ENCODE peak calls at places on chromosomes 6 and 20, in seven cellular contexts. N is right atrium auricular region, U is lung, M is Panc1, A is DND-41, E is testis, B is heart left ventricle. S is an unnamed sample. For H3K27me3, the result is how much of the 10 kb centered on the place peaks cover.

GRCh38 chr6:17816921-17817611 is 110.3 kb upstream of the NUP153 start:
- DNase-seq in N (no peak), U (no peak), M (no peak), A (no peak), E (no peak), B (no peak), S (peak)

GRCh38 chr6:49939993-49940498 is 23.9 kb downstream of the DEFB114 start:
- DNase-seq in N (no peak), U (no peak), M (no peak), A (no peak), E (no peak), B (no peak), S (no peak)

GRCh38 chr20:35968930-35969329 is 540 bp downstream of the CNBD2 start:
- DNase-seq in N (no peak), U (no peak), M (no peak), A (no peak), E (no peak), B (no peak), S (no peak)

GRCh38 chr20:9417665-9418064 is 96.7 kb upstream of the LAMP5 start:
- DNase-seq in N (no peak), U (no peak), M (no peak), A (no peak), E (no peak), B (no peak), S (no peak)

GRCh38 chr6:14664112-14664592 is 546.6 kb downstream of the CD83 start:
- DNase-seq in N (no peak), U (no peak), M (no peak), A (peak), E (no peak), B (no peak), S (no peak)

GRCh38 chr6:80163754-80164187 is 57.3 kb downstream of the BCKDHB start:
- DNase-seq in N (no peak), U (no peak), M (peak), A (no peak), E (no peak), B (no peak), S (peak)

GRCh38 chr20:5353624-5354496 is 37.1 kb upstream of the PROKR2 start:
- DNase-seq in N (no peak), U (no peak), M (peak), A (no peak), E (no peak), B (no peak), S (peak)

GRCh38 chr6:53894086-53894485 is 99.3 kb downstream of the LRRC1 start:
- DNase-seq in N (no peak), U (no peak), M (no peak), A (peak), E (no peak), B (no peak), S (no peak)

GRCh38 chr6:61682562-61682961 is 603.5 kb downstream of the KHDRBS2 start:
- DNase-seq in N (no peak), U (no peak), M (no peak), A (no peak), E (no peak), B (no peak), S (no peak)

GRCh38 chr6:139369068-139369467 is 5.4 kb downstream of the CITED2 start:
- DNase-seq in N (no peak), U (no peak), M (no peak), A (no peak), E (no peak), B (no peak), S (no peak)

GRCh38 chr6:119172813-119173212 is 94.3 kb upstream of the FAM184A start:
- DNase-seq in N (no peak), U (no peak), M (no peak), A (no peak), E (no peak), B (no peak), S (no peak)

GRCh38 chr20:58986286-58986967 is 5.4 kb downstream of the NELFCD start:
- DNase-seq in N (no peak), U (no peak), M (no peak), A (no peak), E (peak), B (no peak), S (no peak)

GRCh38 chr6:46606318-46606717 is 46.3 kb downstream of the CYP39A1 start:
- DNase-seq in N (no peak), U (no peak), M (no peak), A (no peak), E (no peak), B (no peak), S (no peak)

GRCh38 chr6:122008105-122009100 is 391.0 kb upstream of the HSF2 start:
- DNase-seq in N (peak), U (no peak), M (no peak), A (no peak), E (no peak), B (peak), S (no peak)

GRCh38 chr6:80482056-80482455 is 375.6 kb downstream of the BCKDHB start:
- DNase-seq in N (no peak), U (no peak), M (no peak), A (no peak), E (no peak), B (no peak), S (no peak)

GRCh38 chr6:48378874-48379407 is 267.9 kb upstream of the PTCHD4 start:
- DNase-seq in N (no peak), U (no peak), M (no peak), A (no peak), E (no peak), B (no peak), S (no peak)

GRCh38 chr20:10613911-10614310 is 59.9 kb downstream of the JAG1 start:
- DNase-seq in N (no peak), U (no peak), M (no peak), A (no peak), E (no peak), B (no peak), S (no peak)

GRCh38 chr20:32536861-32537656 is 48.1 kb downstream of the NOL4L start:
- DNase-seq in N (no peak), U (peak), M (no peak), A (peak), E (peak), B (no peak), S (no peak)

GRCh38 chr6:18432180-18432579 is 45.0 kb downstream of the RNF144B start:
- DNase-seq in N (no peak), U (no peak), M (peak), A (no peak), E (no peak), B (no peak), S (peak)

GRCh38 chr6:118722820-118723526 is 71.6 kb upstream of the CEP85L start:
- DNase-seq in N (no peak), U (no peak), M (no peak), A (no peak), E (no peak), B (no peak), S (no peak)

GRCh38 chr20:63023071-63023835 is 16.5 kb upstream of the BHLHE23 start:
- DNase-seq in N (no peak), U (no peak), M (no peak), A (no peak), E (no peak), B (no peak), S (no peak)

GRCh38 chr6:11711994-11712698 is 66.5 kb downstream of the ADTRP start:
- DNase-seq in N (no peak), U (no peak), M (no peak), A (no peak), E (no peak), B (no peak), S (no peak)

GRCh38 chr20:38072885-38073284 is 39.3 kb downstream of the RPRD1B start:
- DNase-seq in N (no peak), U (no peak), M (no peak), A (no peak), E (no peak), B (no peak), S (no peak)

GRCh38 chr6:169241688-169242350 is 11.8 kb downstream of the THBS2 start:
- DNase-seq in N (no peak), U (no peak), M (no peak), A (no peak), E (no peak), B (no peak), S (no peak)

GRCh38 chr6:130675072-130675471 is 152.1 kb upstream of the SMLR1 start:
- DNase-seq in N (no peak), U (no peak), M (no peak), A (no peak), E (no peak), B (no peak), S (peak)

GRCh38 chr20:57947421-57948176 is 237.8 kb upstream of the PMEPA1 start:
- DNase-seq in N (no peak), U (no peak), M (no peak), A (no peak), E (no peak), B (peak), S (no peak)

GRCh38 chr6:80544500-80545055 is 438.1 kb downstream of the BCKDHB start:
- DNase-seq in N (no peak), U (no peak), M (no peak), A (no peak), E (peak), B (no peak), S (no peak)

GRCh38 chr20:45959126-45959525 is 12.9 kb downstream of the ZNF335 start:
- DNase-seq in N (no peak), U (no peak), M (no peak), A (no peak), E (no peak), B (no peak), S (no peak)

DNA sequence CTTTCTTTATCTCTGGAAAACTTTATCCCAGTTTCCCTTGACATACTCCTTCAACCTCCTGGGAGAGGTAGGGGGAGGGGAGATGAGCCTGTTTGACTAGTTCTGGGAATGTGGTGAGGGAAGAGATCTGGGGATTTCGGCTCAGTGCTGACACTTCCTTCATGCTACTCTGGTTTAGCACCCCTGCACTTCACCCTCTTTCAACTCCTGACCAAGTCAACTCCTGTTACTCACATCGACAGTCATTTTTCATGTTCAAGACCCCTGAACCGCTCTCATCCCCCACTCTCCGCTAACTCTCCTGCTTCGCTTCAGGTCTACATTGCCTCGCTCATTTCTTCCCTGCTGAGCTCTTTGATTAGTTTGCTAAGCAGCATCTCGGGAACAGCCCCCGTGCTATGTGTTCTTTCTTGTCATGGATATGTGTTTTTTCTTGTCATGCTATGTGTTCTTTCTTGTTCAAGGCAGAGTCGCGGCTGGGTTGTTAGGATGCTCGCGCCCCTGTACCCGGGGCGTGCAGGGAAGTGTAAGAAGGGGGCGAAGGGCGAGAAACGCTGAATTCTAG is 16.6 kb upstream of the TRIM27 start:
- DNase-seq in N (no peak), U (peak), M (no peak), A (no peak), E (peak), B (peak), S (no peak)
- H3K4me3 ChIP-seq in N (peak), U (peak), M (peak), A (no peak), E (peak), B (peak), S (peak)

GRCh38 chr6:167907837-167908681 is 81.3 kb downstream of the AFDN start:
- DNase-seq in N (no peak), U (no peak), M (no peak), A (no peak), E (peak), B (no peak), S (no peak)
- TF ChIP-seq CTCF in N (peak), U (peak), M (peak), A (peak), E (peak), B (peak), S (peak)

DNA sequence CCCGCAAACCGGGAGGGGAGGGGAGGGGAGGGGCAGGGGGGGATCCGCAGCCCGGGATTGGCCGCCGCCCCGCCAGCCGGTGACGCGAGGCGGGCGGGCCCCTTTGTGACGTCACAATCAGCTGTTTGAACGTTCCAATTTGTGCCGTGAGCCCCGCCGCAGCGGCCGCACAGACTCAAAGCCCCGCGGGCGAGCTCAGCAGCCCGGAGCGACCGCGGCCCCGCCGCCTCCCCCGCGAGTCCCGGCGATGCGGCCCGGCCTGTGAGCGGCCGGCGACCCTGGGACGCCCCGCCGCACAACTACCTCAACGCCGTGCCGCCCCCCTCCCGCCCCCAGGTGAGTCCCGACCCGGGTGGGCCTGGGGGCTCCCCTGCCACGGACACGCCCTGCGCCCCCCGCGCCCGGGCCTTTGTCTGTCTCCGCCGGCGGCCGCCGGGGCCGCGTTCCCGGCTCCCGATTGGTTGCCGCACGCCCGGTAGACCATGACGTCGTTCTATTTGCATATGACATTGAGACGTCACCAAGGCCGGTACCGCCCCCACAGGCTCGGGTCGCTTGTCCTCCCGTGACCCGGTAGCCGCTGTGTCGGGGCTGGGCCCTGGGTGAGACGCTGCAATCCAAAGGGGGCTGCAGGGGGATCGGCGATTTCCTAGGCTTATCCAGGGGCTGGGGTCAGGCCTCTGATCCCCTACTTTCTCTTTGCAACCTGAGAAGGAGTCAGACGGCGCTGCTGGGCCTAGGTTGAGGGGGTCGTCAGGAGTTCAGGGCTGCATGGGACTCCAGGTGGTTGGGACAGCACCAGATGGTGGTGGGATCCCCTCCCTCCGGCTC is at the start of gene TP53INP2:
- DNase-seq in N (peak), U (peak), M (no peak), A (peak), E (peak), B (peak), S (peak)
- H3K27me3 ChIP-seq in N (under half), U (under half), M (under half), A (under half), E (under half), B (under half), S (under half)

DNA sequence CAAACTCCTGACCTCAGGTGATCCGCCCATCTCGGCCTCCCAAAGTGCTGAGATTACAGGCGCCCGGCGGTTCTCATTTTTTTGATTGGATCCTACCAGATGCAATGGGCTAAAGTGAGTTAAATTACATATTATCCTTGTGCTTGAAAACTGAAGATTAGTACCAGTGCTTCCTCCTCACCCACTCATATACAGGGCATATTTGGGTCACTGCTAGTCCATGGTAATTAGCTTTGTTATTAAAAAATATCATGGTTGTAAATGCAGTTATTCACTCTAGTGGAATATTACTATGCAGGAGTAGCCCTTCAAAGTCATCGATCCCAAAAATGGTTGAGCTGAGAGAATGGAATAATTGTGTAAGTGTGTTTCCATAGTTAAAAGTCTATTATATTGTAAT is 26.5 kb downstream of the ZNF292 start:
- DNase-seq in N (no peak), U (no peak), M (no peak), A (no peak), E (no peak), B (no peak), S (no peak)
- H3K4me3 ChIP-seq in N (no peak), U (no peak), M (no peak), A (no peak), E (no peak), B (no peak), S (no peak)

S was measured in kidney epithelial cell.